ENCODE peak calls at places on chromosomes 2 and 18, in seven cellular contexts. G is tibial artery, C is PC-3, H is A549, V is AG04449, L is ascending aorta, D is astrocyte of the cerebellum. X is an unnamed sample.

GRCh38 chr18:55821219-55821618 is 233.2 kb upstream of the TCF4 start:
- DNase-seq in G (no peak), C (peak), H (no peak), V (no peak), L (no peak), D (no peak), X (no peak)

GRCh38 chr2:53234548-53234903 is 533.1 kb upstream of the CHAC2 start:
- DNase-seq in G (no peak), C (peak), H (no peak), V (no peak), L (no peak), D (no peak), X (no peak)

GRCh38 chr2:173090291-173090877 is 14.7 kb downstream of the MAP3K20 start:
- DNase-seq in G (no peak), C (no peak), H (peak), V (no peak), L (no peak), D (no peak), X (no peak)

GRCh38 chr18:26206488-26206887 is 19.8 kb upstream of the TAF4B start:
- DNase-seq in G (no peak), C (no peak), H (no peak), V (no peak), L (no peak), D (no peak), X (no peak)

GRCh38 chr2:61993422-61994024 is 88.0 kb downstream of the COMMD1 start:
- DNase-seq in G (no peak), C (peak), H (peak), V (peak), L (no peak), D (peak), X (peak)

GRCh38 chr2:172813314-172813888 is 77.8 kb downstream of the RAPGEF4 start:
- DNase-seq in G (no peak), C (peak), H (peak), V (no peak), L (no peak), D (no peak), X (no peak)

GRCh38 chr2:85851253-85851955 is 37.4 kb downstream of the ST3GAL5 start:
- DNase-seq in G (no peak), C (peak), H (no peak), V (no peak), L (peak), D (no peak), X (no peak)

GRCh38 chr2:231068525-231069222 is 12.0 kb downstream of the PSMD1 start:
- DNase-seq in G (no peak), C (peak), H (peak), V (no peak), L (no peak), D (no peak), X (no peak)

GRCh38 chr18:70376914-70377258 is 88.0 kb downstream of the SOCS6 start:
- DNase-seq in G (no peak), C (no peak), H (peak), V (no peak), L (no peak), D (no peak), X (no peak)

GRCh38 chr18:23259701-23260661 is 124.7 kb downstream of the CABLES1 start:
- DNase-seq in G (peak), C (peak), H (no peak), V (peak), L (peak), D (no peak), X (peak)

GRCh38 chr2:105953942-105954341 is 209.2 kb downstream of the NCK2 start:
- DNase-seq in G (no peak), C (no peak), H (no peak), V (no peak), L (no peak), D (no peak), X (no peak)

GRCh38 chr2:141968377-141968920 is 162.4 kb downstream of the LRP1B start:
- DNase-seq in G (no peak), C (peak), H (no peak), V (no peak), L (no peak), D (no peak), X (no peak)

GRCh38 chr18:12092398-12093229 is 1.0 kb upstream of the ANKRD62 start:
- DNase-seq in G (no peak), C (peak), H (peak), V (no peak), L (no peak), D (no peak), X (no peak)
- TF ChIP-seq CTCF in G (no peak), C (peak), H (peak), V (no peak), L (no peak), D (no peak), X (peak)

GRCh38 chr2:236545248-236545658 is 24.4 kb upstream of the ACKR3 start:
- DNase-seq in G (no peak), C (no peak), H (no peak), V (no peak), L (no peak), D (no peak), X (no peak)
- H3K4me3 ChIP-seq in G (no peak), C (no peak), H (no peak), V (no peak), L (no peak), D (no peak), X (no peak)

GRCh38 chr2:207115715-207116364 is 49.9 kb downstream of the KLF7 start:
- DNase-seq in G (no peak), C (no peak), H (no peak), V (no peak), L (no peak), D (no peak), X (no peak)
- TF ChIP-seq CTCF in G (peak), C (no peak), H (no peak), V (no peak), L (peak), D (no peak), X (no peak)

DNA sequence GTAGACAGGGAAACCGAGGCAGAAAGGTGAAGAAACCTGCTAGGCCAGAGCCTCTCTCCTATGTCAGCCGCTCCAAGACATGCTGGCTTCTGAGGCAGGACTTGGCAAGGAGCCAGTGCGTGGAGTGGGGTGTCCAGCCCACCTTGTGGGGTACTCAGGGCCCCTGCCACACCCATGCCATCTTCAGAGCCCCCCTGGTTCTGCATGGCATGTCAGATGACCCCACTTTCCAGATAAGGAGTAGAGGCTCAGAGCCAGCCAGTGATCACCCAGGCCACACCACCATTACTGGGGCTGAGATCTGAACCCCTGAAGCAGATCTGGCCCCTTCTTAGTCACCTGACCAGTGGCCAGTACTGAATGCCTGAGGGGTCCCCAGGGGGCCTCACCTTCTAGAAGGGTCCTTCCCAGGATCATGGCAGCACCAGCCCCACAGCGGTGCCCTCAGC is 14.7 kb downstream of the CROCC2 start:
- DNase-seq in G (peak), C (no peak), H (no peak), V (no peak), L (peak), D (no peak), X (no peak)
- H3K4me3 ChIP-seq in G (no peak), C (no peak), H (no peak), V (no peak), L (no peak), D (no peak), X (no peak)

GRCh38 chr2:79876430-79876829 is 363.6 kb downstream of the CTNNA2 start:
- DNase-seq in G (no peak), C (peak), H (peak), V (no peak), L (no peak), D (peak), X (no peak)
- TF ChIP-seq CTCF in G (no peak), C (peak), H (peak), V (peak), L (no peak), D (peak), X (peak)

GRCh38 chr2:159155315-159155714 is 131.2 kb downstream of the WDSUB1 start:
- DNase-seq in G (no peak), C (peak), H (no peak), V (no peak), L (no peak), D (no peak), X (no peak)
- H3K4me3 ChIP-seq in G (no peak), C (no peak), H (no peak), V (no peak), L (no peak), D (no peak), X (no peak)